ENCODE peak calls at places on chromosomes 11 and 22, in eight cellular contexts. One of them, this sample, is unnamed.

GRCh38 chr22:20138417-20138738 is 6.8 kb downstream of the ZDHHC8 start:
- DNase-seq in B cell: no peak
- DNase-seq in AG04450: no peak
- DNase-seq in tibial artery: no peak
- DNase-seq in GM06990: no peak
- DNase-seq in foreskin fibroblast: no peak
- DNase-seq in Peyer's patch: no peak
- DNase-seq in H1: no peak
- DNase-seq in this sample: no peak

GRCh38 chr22:49789289-49790141 is 38.2 kb downstream of the BRD1 start:
- DNase-seq in B cell: no peak
- DNase-seq in AG04450: no peak
- DNase-seq in tibial artery: no peak
- DNase-seq in GM06990: no peak
- DNase-seq in foreskin fibroblast: peak; percentile 74
- DNase-seq in Peyer's patch: peak; percentile 40
- DNase-seq in H1: no peak
- DNase-seq in this sample: no peak

GRCh38 chr22:25754527-25755202 is 12.7 kb downstream of the MYO18B start:
- DNase-seq in B cell: no peak
- DNase-seq in AG04450: peak; percentile 33
- DNase-seq in tibial artery: peak; percentile 97
- DNase-seq in GM06990: no peak
- DNase-seq in foreskin fibroblast: peak; percentile 67
- DNase-seq in Peyer's patch: no peak
- DNase-seq in H1: no peak
- DNase-seq in this sample: no peak

GRCh38 chr11:75773595-75774353 is 5.2 kb downstream of the DGAT2 start:
- DNase-seq in B cell: peak; percentile 86
- DNase-seq in AG04450: no peak
- DNase-seq in tibial artery: no peak
- DNase-seq in GM06990: peak; percentile 81
- DNase-seq in foreskin fibroblast: no peak
- DNase-seq in Peyer's patch: peak; percentile 61
- DNase-seq in H1: no peak
- DNase-seq in this sample: peak; percentile 85

GRCh38 chr11:17763703-17764102 is 29.1 kb downstream of the KCNC1 start:
- DNase-seq in B cell: no peak
- DNase-seq in AG04450: no peak
- DNase-seq in tibial artery: no peak
- DNase-seq in GM06990: no peak
- DNase-seq in foreskin fibroblast: no peak
- DNase-seq in Peyer's patch: no peak
- DNase-seq in H1: no peak
- DNase-seq in this sample: no peak

GRCh38 chr11:107549253-107549953 is 16.1 kb downstream of the ALKBH8 start:
- DNase-seq in B cell: peak; percentile 41
- DNase-seq in AG04450: no peak
- DNase-seq in tibial artery: no peak
- DNase-seq in GM06990: peak; percentile 12
- DNase-seq in foreskin fibroblast: peak; percentile 70
- DNase-seq in Peyer's patch: no peak
- DNase-seq in H1: no peak
- DNase-seq in this sample: peak; percentile 35

GRCh38 chr11:46682773-46683752 is 17.4 kb downstream of the ARHGAP1 start:
- DNase-seq in B cell: no peak
- DNase-seq in AG04450: no peak
- DNase-seq in tibial artery: no peak
- DNase-seq in GM06990: no peak
- DNase-seq in foreskin fibroblast: no peak
- DNase-seq in Peyer's patch: no peak
- DNase-seq in H1: no peak
- DNase-seq in this sample: no peak

GRCh38 chr11:107472966-107473365 is 15.3 kb upstream of the CWF19L2 start:
- DNase-seq in B cell: no peak
- DNase-seq in AG04450: no peak
- DNase-seq in tibial artery: no peak
- DNase-seq in GM06990: no peak
- DNase-seq in foreskin fibroblast: no peak
- DNase-seq in Peyer's patch: no peak
- DNase-seq in H1: no peak
- DNase-seq in this sample: no peak

GRCh38 chr22:24445481-24446290 is 18.3 kb downstream of the ADORA2A start:
- DNase-seq in B cell: no peak
- DNase-seq in AG04450: no peak
- DNase-seq in tibial artery: peak; percentile 45
- DNase-seq in GM06990: no peak
- DNase-seq in foreskin fibroblast: no peak
- DNase-seq in Peyer's patch: no peak
- DNase-seq in H1: no peak
- DNase-seq in this sample: no peak

GRCh38 chr11:67290801-67291200 is 1.7 kb downstream of the ANKRD13D start:
- DNase-seq in B cell: no peak
- DNase-seq in AG04450: no peak
- DNase-seq in tibial artery: no peak
- DNase-seq in GM06990: no peak
- DNase-seq in foreskin fibroblast: no peak
- DNase-seq in Peyer's patch: no peak
- DNase-seq in H1: no peak
- DNase-seq in this sample: no peak

GRCh38 chr22:21778705-21779363 is 43.2 kb upstream of the YPEL1 start:
- DNase-seq in B cell: no peak
- DNase-seq in AG04450: peak; percentile 59
- DNase-seq in tibial artery: no peak
- DNase-seq in GM06990: no peak
- DNase-seq in foreskin fibroblast: peak; percentile 56
- DNase-seq in Peyer's patch: no peak
- DNase-seq in H1: no peak
- DNase-seq in this sample: no peak

GRCh38 chr11:120908521-120909181 is 115.3 kb upstream of the TBCEL start:
- DNase-seq in B cell: no peak
- DNase-seq in AG04450: no peak
- DNase-seq in tibial artery: no peak
- DNase-seq in GM06990: no peak
- DNase-seq in foreskin fibroblast: no peak
- DNase-seq in Peyer's patch: no peak
- DNase-seq in H1: no peak
- DNase-seq in this sample: no peak

GRCh38 chr22:30453731-30454510 is 17.9 kb downstream of the SEC14L3 start:
- DNase-seq in B cell: no peak
- DNase-seq in AG04450: no peak
- DNase-seq in tibial artery: no peak
- DNase-seq in GM06990: no peak
- DNase-seq in foreskin fibroblast: peak; percentile 51
- DNase-seq in Peyer's patch: no peak
- DNase-seq in H1: no peak
- DNase-seq in this sample: no peak

GRCh38 chr11:125494987-125495725 is 909 bp downstream of the FEZ1 start:
- DNase-seq in B cell: no peak
- DNase-seq in AG04450: no peak
- DNase-seq in tibial artery: peak; percentile 68
- DNase-seq in GM06990: peak; percentile 28
- DNase-seq in foreskin fibroblast: peak; percentile 71
- DNase-seq in Peyer's patch: no peak
- DNase-seq in H1: no peak
- DNase-seq in this sample: peak; percentile 37

GRCh38 chr11:76307416-76307815 is 73.5 kb downstream of the THAP12 start:
- DNase-seq in B cell: no peak
- DNase-seq in AG04450: no peak
- DNase-seq in tibial artery: no peak
- DNase-seq in GM06990: no peak
- DNase-seq in foreskin fibroblast: no peak
- DNase-seq in Peyer's patch: no peak
- DNase-seq in H1: no peak
- DNase-seq in this sample: no peak

GRCh38 chr11:14310696-14311095 is 48.3 kb downstream of the RRAS2 start:
- DNase-seq in B cell: no peak
- DNase-seq in AG04450: no peak
- DNase-seq in tibial artery: no peak
- DNase-seq in GM06990: no peak
- DNase-seq in foreskin fibroblast: peak; percentile 81
- DNase-seq in Peyer's patch: no peak
- DNase-seq in H1: no peak
- DNase-seq in this sample: no peak

GRCh38 chr11:82864268-82864667 is 36.0 kb downstream of the PRCP start:
- DNase-seq in B cell: no peak
- DNase-seq in AG04450: no peak
- DNase-seq in tibial artery: peak; percentile 82
- DNase-seq in GM06990: no peak
- DNase-seq in foreskin fibroblast: peak; percentile 92
- DNase-seq in Peyer's patch: peak; percentile 26
- DNase-seq in H1: peak; percentile 15
- DNase-seq in this sample: peak; percentile 28

DNA sequence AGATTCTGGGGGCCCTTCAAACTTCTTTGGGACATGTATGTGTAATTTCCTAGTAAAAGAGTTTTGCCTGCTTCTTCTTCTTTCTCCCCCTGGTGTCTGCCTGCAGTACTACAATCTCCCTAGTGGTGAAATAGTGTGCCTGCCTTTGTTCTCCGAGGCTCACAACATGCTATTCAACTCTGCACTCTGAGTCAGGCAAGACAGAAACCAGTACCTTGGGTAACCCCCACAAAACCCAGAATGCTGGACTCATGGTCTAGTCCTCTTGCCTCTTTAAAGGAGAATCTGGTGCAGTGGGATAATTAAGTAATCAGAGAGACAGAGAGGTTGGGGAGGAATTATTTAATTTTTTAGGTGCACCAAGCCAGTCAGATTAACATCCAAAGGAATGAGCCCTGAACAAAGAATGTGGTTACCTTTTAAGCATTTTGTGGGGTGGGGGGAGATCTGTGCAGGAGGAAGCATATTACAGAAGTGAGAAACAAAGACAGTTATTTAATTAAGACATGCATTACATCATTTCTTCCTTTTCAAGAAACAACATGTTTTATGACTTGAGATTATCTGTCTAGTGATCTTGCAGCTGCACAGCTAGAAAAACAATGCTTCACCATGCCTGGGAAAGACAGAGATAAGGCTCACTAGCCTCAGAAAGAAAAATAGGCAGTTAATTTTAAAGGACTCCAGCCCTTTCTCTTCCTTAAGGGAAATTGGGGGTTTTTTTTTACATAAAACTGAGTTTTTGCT is 11.0 kb upstream of the MS4A6A start:
- DNase-seq in B cell: no peak
- DNase-seq in AG04450: no peak
- DNase-seq in tibial artery: no peak
- DNase-seq in GM06990: peak; percentile 83
- DNase-seq in foreskin fibroblast: peak; percentile 12
- DNase-seq in Peyer's patch: peak; percentile 47
- DNase-seq in H1: peak; percentile 29
- DNase-seq in this sample: peak; percentile 47
- TF ChIP-seq CTCF in B cell: peak; percentile 73
- TF ChIP-seq CTCF in AG04450: peak; percentile 59
- TF ChIP-seq CTCF in tibial artery: peak; percentile 55
- TF ChIP-seq CTCF in GM06990: peak; percentile 93
- TF ChIP-seq CTCF in foreskin fibroblast: peak; percentile 85
- TF ChIP-seq CTCF in Peyer's patch: peak; percentile 51
- TF ChIP-seq CTCF in H1: peak; percentile 88
- TF ChIP-seq CTCF in this sample: peak; percentile 70

GRCh38 chr11:12436266-12436665 is 58.9 kb downstream of the PARVA start:
- DNase-seq in B cell: no peak
- DNase-seq in AG04450: no peak
- DNase-seq in tibial artery: no peak
- DNase-seq in GM06990: no peak
- DNase-seq in foreskin fibroblast: no peak
- DNase-seq in Peyer's patch: no peak
- DNase-seq in H1: no peak
- DNase-seq in this sample: no peak
- TF ChIP-seq CTCF in B cell: no peak
- TF ChIP-seq CTCF in AG04450: no peak
- TF ChIP-seq CTCF in tibial artery: no peak
- TF ChIP-seq CTCF in GM06990: no peak
- TF ChIP-seq CTCF in foreskin fibroblast: no peak
- TF ChIP-seq CTCF in Peyer's patch: no peak
- TF ChIP-seq CTCF in H1: no peak
- TF ChIP-seq CTCF in this sample: no peak

DNA sequence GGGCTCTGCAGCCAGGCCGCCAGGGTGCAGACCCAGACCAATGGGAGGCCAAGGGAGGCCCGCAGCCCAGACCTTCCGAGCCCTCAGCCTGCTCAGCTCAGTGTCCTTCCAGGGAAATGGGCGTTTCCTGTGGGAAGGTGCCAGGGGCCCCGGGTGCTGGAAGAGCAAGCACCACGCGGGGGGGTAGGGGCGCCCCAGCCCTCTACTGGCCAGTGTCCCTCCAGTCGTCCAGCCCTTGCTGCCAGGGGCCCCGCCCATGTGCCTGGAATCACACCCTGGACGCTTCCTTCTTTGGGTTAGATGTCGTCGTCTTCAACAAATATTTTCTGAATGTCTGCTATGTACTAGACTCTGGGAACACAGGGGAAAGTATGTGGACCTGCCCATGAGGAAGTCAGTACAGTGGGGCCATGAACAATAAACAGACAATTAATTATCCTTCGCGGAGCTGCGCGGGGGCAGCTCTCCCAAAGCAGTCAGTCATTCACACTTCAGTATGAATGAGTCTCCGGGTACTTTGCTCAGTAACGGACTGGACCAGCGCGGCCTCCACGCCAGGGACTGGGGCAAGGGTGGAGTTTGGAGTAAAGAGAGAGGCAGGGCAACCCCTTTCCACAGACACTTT is 60.2 kb downstream of the CDKN1C start:
- DNase-seq in B cell: no peak
- DNase-seq in AG04450: peak; percentile 26
- DNase-seq in tibial artery: peak; percentile 93
- DNase-seq in GM06990: no peak
- DNase-seq in foreskin fibroblast: peak; percentile 54
- DNase-seq in Peyer's patch: peak; percentile 26
- DNase-seq in H1: no peak
- DNase-seq in this sample: no peak
- TF ChIP-seq CTCF in B cell: no peak
- TF ChIP-seq CTCF in AG04450: peak; percentile 18
- TF ChIP-seq CTCF in tibial artery: no peak
- TF ChIP-seq CTCF in GM06990: no peak
- TF ChIP-seq CTCF in foreskin fibroblast: no peak
- TF ChIP-seq CTCF in Peyer's patch: no peak
- TF ChIP-seq CTCF in H1: no peak
- TF ChIP-seq CTCF in this sample: no peak

GRCh38 chr22:23382796-23383195 is 197.3 kb downstream of the IGLL1 start:
- DNase-seq in B cell: no peak
- DNase-seq in AG04450: no peak
- DNase-seq in tibial artery: peak; percentile 43
- DNase-seq in GM06990: no peak
- DNase-seq in foreskin fibroblast: no peak
- DNase-seq in Peyer's patch: no peak
- DNase-seq in H1: no peak
- DNase-seq in this sample: no peak

GRCh38 chr22:23383491-23384450 is 196.3 kb downstream of the IGLL1 start:
- DNase-seq in B cell: no peak
- DNase-seq in AG04450: no peak
- DNase-seq in tibial artery: peak; percentile 76
- DNase-seq in GM06990: no peak
- DNase-seq in foreskin fibroblast: no peak
- DNase-seq in Peyer's patch: no peak
- DNase-seq in H1: no peak
- DNase-seq in this sample: no peak

GRCh38 chr22:23385301-23386244 is 194.5 kb downstream of the IGLL1 start:
- DNase-seq in B cell: peak; percentile 67
- DNase-seq in AG04450: peak; percentile 61
- DNase-seq in tibial artery: peak; percentile 88
- DNase-seq in GM06990: peak; percentile 70
- DNase-seq in foreskin fibroblast: peak; percentile 88
- DNase-seq in Peyer's patch: peak; percentile 75
- DNase-seq in H1: peak; percentile 80
- DNase-seq in this sample: peak; percentile 92

GRCh38 chr22:23384899-23385298 is 195.2 kb downstream of the IGLL1 start:
- DNase-seq in B cell: no peak
- DNase-seq in AG04450: no peak
- DNase-seq in tibial artery: peak; percentile 59
- DNase-seq in GM06990: no peak
- DNase-seq in foreskin fibroblast: no peak
- DNase-seq in Peyer's patch: no peak
- DNase-seq in H1: no peak
- DNase-seq in this sample: no peak

GRCh38 chr22:23384451-23384850 is 195.6 kb downstream of the IGLL1 start:
- DNase-seq in B cell: no peak
- DNase-seq in AG04450: no peak
- DNase-seq in tibial artery: peak; percentile 56
- DNase-seq in GM06990: no peak
- DNase-seq in foreskin fibroblast: no peak
- DNase-seq in Peyer's patch: no peak
- DNase-seq in H1: no peak
- DNase-seq in this sample: no peak
- TF ChIP-seq CTCF in B cell: no peak
- TF ChIP-seq CTCF in AG04450: no peak
- TF ChIP-seq CTCF in tibial artery: no peak
- TF ChIP-seq CTCF in GM06990: no peak
- TF ChIP-seq CTCF in foreskin fibroblast: no peak
- TF ChIP-seq CTCF in Peyer's patch: no peak
- TF ChIP-seq CTCF in H1: no peak
- TF ChIP-seq CTCF in this sample: no peak